ENCODE peak calls at places on chromosomes 2 and 18, in eight cellular contexts. One of them, this sample, is unnamed.

GRCh38 chr2:43576983-43577892 is 18.6 kb downstream of the THADA start:
- DNase-seq in psoas muscle: no peak
- DNase-seq in AG04449: peak
- DNase-seq in CD4-positive, alpha-beta T cell: no peak
- DNase-seq in prostate gland: peak
- DNase-seq in cardiac muscle cell: peak
- DNase-seq in ovary: peak
- DNase-seq in WTC11: no peak
- DNase-seq in this sample: no peak

GRCh38 chr2:230575640-230576324 is 136.9 kb upstream of the CAB39 start:
- DNase-seq in psoas muscle: no peak
- DNase-seq in AG04449: no peak
- DNase-seq in CD4-positive, alpha-beta T cell: peak
- DNase-seq in prostate gland: no peak
- DNase-seq in cardiac muscle cell: no peak
- DNase-seq in ovary: no peak
- DNase-seq in WTC11: no peak
- DNase-seq in this sample: no peak

GRCh38 chr2:73993376-73993775 is 8.7 kb downstream of the TET3 start:
- DNase-seq in psoas muscle: no peak
- DNase-seq in AG04449: no peak
- DNase-seq in CD4-positive, alpha-beta T cell: no peak
- DNase-seq in prostate gland: no peak
- DNase-seq in cardiac muscle cell: no peak
- DNase-seq in ovary: no peak
- DNase-seq in WTC11: no peak
- DNase-seq in this sample: no peak

GRCh38 chr2:227942021-227942420 is 70.6 kb downstream of the DAW1 start:
- DNase-seq in psoas muscle: no peak
- DNase-seq in AG04449: no peak
- DNase-seq in CD4-positive, alpha-beta T cell: no peak
- DNase-seq in prostate gland: no peak
- DNase-seq in cardiac muscle cell: no peak
- DNase-seq in ovary: no peak
- DNase-seq in WTC11: no peak
- DNase-seq in this sample: no peak

GRCh38 chr18:45151645-45152044 is 463.6 kb upstream of the SLC14A2 start:
- DNase-seq in psoas muscle: no peak
- DNase-seq in AG04449: no peak
- DNase-seq in CD4-positive, alpha-beta T cell: no peak
- DNase-seq in prostate gland: no peak
- DNase-seq in cardiac muscle cell: no peak
- DNase-seq in ovary: no peak
- DNase-seq in WTC11: no peak
- DNase-seq in this sample: no peak

GRCh38 chr2:212709287-212709686 is 170.7 kb upstream of the ERBB4 start:
- DNase-seq in psoas muscle: no peak
- DNase-seq in AG04449: no peak
- DNase-seq in CD4-positive, alpha-beta T cell: no peak
- DNase-seq in prostate gland: no peak
- DNase-seq in cardiac muscle cell: no peak
- DNase-seq in ovary: no peak
- DNase-seq in WTC11: no peak
- DNase-seq in this sample: no peak

GRCh38 chr2:34242741-34243123 is 643.6 kb upstream of the FAM98A start:
- DNase-seq in psoas muscle: no peak
- DNase-seq in AG04449: no peak
- DNase-seq in CD4-positive, alpha-beta T cell: no peak
- DNase-seq in prostate gland: no peak
- DNase-seq in cardiac muscle cell: no peak
- DNase-seq in ovary: no peak
- DNase-seq in WTC11: no peak
- DNase-seq in this sample: no peak

GRCh38 chr2:54371461-54372065 is 84.6 kb upstream of the SPTBN1 start:
- DNase-seq in psoas muscle: no peak
- DNase-seq in AG04449: no peak
- DNase-seq in CD4-positive, alpha-beta T cell: no peak
- DNase-seq in prostate gland: no peak
- DNase-seq in cardiac muscle cell: no peak
- DNase-seq in ovary: no peak
- DNase-seq in WTC11: no peak
- DNase-seq in this sample: no peak

GRCh38 chr18:7021994-7022840 is 95.4 kb downstream of the LAMA1 start:
- DNase-seq in psoas muscle: no peak
- DNase-seq in AG04449: no peak
- DNase-seq in CD4-positive, alpha-beta T cell: no peak
- DNase-seq in prostate gland: peak
- DNase-seq in cardiac muscle cell: peak
- DNase-seq in ovary: no peak
- DNase-seq in WTC11: no peak
- DNase-seq in this sample: peak
- TF ChIP-seq CTCF in psoas muscle: no peak
- TF ChIP-seq CTCF in AG04449: peak
- TF ChIP-seq CTCF in CD4-positive, alpha-beta T cell: no peak
- TF ChIP-seq CTCF in prostate gland: peak
- TF ChIP-seq CTCF in cardiac muscle cell: peak
- TF ChIP-seq CTCF in ovary: no peak
- TF ChIP-seq CTCF in WTC11: no peak
- TF ChIP-seq CTCF in this sample: peak

GRCh38 chr2:211055438-211055837 is 499.0 kb downstream of the CPS1 start:
- DNase-seq in psoas muscle: no peak
- DNase-seq in AG04449: no peak
- DNase-seq in CD4-positive, alpha-beta T cell: no peak
- DNase-seq in prostate gland: no peak
- DNase-seq in cardiac muscle cell: peak
- DNase-seq in ovary: no peak
- DNase-seq in WTC11: peak
- DNase-seq in this sample: peak
- TF ChIP-seq CTCF in psoas muscle: no peak
- TF ChIP-seq CTCF in AG04449: no peak
- TF ChIP-seq CTCF in CD4-positive, alpha-beta T cell: no peak
- TF ChIP-seq CTCF in prostate gland: peak
- TF ChIP-seq CTCF in cardiac muscle cell: peak
- TF ChIP-seq CTCF in ovary: no peak
- TF ChIP-seq CTCF in WTC11: no peak
- TF ChIP-seq CTCF in this sample: no peak

DNA sequence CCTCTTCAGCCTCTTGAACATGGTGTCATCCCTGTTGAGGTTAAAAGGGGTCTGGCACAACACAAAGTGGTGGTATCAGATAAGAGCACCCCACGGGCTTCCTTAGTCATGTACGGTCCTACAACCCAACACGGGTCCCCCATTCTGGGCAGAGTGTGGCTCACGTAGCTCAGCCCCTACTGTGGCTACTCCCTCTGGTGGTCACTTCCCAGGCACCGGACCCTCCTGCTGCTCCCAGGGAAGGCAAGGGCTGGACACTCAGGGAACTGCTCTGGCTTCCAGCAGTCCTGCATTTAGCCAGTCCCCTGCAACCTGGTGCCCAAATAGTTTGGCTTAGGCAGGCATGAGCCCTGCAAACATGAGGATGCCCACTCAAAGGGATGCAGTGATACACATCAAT is 58.6 kb downstream of the GALNT14 start:
- DNase-seq in psoas muscle: no peak
- DNase-seq in AG04449: no peak
- DNase-seq in CD4-positive, alpha-beta T cell: no peak
- DNase-seq in prostate gland: no peak
- DNase-seq in cardiac muscle cell: no peak
- DNase-seq in ovary: no peak
- DNase-seq in WTC11: peak
- DNase-seq in this sample: peak
- TF ChIP-seq CTCF in psoas muscle: no peak
- TF ChIP-seq CTCF in AG04449: peak
- TF ChIP-seq CTCF in CD4-positive, alpha-beta T cell: no peak
- TF ChIP-seq CTCF in prostate gland: no peak
- TF ChIP-seq CTCF in cardiac muscle cell: no peak
- TF ChIP-seq CTCF in ovary: no peak
- TF ChIP-seq CTCF in WTC11: peak
- TF ChIP-seq CTCF in this sample: peak

DNA sequence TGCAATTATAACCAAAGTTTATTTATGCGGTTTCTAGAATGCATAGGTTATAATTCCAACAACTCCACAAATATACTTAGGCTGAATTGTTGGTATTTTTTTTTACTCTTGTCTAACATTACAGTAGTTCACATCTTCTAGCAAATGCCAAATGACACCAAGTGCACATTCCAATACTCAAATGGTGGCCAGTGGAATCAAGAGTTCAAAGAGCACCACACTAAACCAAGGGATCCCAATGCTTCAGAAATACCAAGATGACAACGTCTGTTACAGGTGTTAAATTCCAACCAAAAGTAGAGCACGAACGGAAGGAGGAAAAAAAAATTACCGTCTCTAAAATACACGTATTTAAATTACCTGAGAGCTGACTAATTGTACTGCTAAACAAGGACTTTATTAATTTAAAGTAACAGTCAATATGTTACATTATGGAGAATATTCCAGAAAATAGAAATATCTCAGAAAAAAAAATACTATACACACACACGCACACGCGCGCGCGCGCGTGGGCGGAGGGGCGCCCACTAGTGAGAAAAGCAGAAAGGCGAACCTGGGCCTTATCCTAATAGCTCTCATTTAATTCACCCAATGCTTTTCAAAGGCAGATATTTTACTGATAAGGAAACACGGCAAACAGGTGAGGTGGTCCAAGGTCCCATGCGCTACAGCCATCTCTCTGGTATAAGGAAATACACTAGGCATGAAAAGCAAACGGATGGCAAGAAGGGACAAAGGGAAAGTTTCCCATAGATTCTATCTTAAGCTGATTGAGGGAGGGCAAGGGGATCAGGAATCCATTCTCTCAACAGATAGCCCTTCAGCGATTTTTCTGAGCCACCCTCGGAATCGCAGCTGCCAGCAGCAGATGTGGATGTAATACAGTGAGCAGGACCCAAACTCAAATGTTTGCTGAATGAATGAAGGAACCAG is 136.5 kb downstream of the TMEM247 start:
- DNase-seq in psoas muscle: no peak
- DNase-seq in AG04449: no peak
- DNase-seq in CD4-positive, alpha-beta T cell: no peak
- DNase-seq in prostate gland: no peak
- DNase-seq in cardiac muscle cell: peak
- DNase-seq in ovary: no peak
- DNase-seq in WTC11: no peak
- DNase-seq in this sample: peak
- TF ChIP-seq CTCF in psoas muscle: no peak
- TF ChIP-seq CTCF in AG04449: no peak
- TF ChIP-seq CTCF in CD4-positive, alpha-beta T cell: peak
- TF ChIP-seq CTCF in prostate gland: peak
- TF ChIP-seq CTCF in cardiac muscle cell: peak
- TF ChIP-seq CTCF in ovary: no peak
- TF ChIP-seq CTCF in WTC11: no peak
- TF ChIP-seq CTCF in this sample: no peak

GRCh38 chr2:38603402-38604265 is 906 bp upstream of the HNRNPLL start:
- DNase-seq in psoas muscle: peak
- DNase-seq in AG04449: no peak
- DNase-seq in CD4-positive, alpha-beta T cell: peak
- DNase-seq in prostate gland: peak
- DNase-seq in cardiac muscle cell: peak
- DNase-seq in ovary: peak
- DNase-seq in WTC11: peak
- DNase-seq in this sample: peak

GRCh38 chr2:38602136-38602731 is 494 bp downstream of the HNRNPLL start:
- DNase-seq in psoas muscle: no peak
- DNase-seq in AG04449: no peak
- DNase-seq in CD4-positive, alpha-beta T cell: peak
- DNase-seq in prostate gland: peak
- DNase-seq in cardiac muscle cell: no peak
- DNase-seq in ovary: peak
- DNase-seq in WTC11: peak
- DNase-seq in this sample: peak

GRCh38 chr2:38601061-38601460 is 1.7 kb downstream of the HNRNPLL start:
- DNase-seq in psoas muscle: no peak
- DNase-seq in AG04449: no peak
- DNase-seq in CD4-positive, alpha-beta T cell: no peak
- DNase-seq in prostate gland: no peak
- DNase-seq in cardiac muscle cell: no peak
- DNase-seq in ovary: no peak
- DNase-seq in WTC11: no peak
- DNase-seq in this sample: no peak

GRCh38 chr2:38601463-38602135 is 1.1 kb downstream of the HNRNPLL start:
- DNase-seq in psoas muscle: no peak
- DNase-seq in AG04449: no peak
- DNase-seq in CD4-positive, alpha-beta T cell: no peak
- DNase-seq in prostate gland: no peak
- DNase-seq in cardiac muscle cell: peak
- DNase-seq in ovary: no peak
- DNase-seq in WTC11: no peak
- DNase-seq in this sample: no peak

DNA sequence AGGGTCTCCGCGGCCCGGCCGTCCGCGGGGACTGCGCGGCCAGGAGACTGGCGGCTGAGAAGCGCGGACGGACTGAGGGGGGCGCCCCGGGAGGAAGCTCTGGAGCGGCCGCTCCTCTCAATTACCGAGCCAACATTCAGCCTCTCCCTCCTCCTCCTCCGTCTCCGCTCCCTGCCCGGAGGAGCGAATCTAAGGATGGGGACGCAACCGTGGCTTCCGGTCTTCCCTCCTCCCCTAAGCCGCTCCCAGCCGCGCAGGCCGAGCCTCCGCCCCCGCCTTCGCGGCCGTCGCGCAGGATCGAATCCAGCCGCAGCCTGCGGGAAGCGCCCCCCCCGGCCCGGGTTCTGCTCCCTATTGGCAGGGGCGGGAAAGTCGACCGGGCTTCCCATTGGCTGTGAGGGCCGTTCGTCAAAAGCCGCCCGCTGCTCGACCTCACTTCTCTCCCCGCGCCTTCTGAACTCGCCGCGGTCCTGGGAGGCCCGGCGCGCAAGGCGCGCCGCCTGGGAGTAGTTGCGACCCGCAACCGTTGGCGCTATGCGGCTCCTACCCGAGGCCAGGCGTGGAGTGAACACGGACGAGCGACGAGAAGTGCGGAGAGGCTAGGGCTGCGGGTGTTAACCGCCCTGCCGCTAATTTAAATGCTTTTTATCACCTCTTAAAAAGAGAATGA is at the start of gene HNRNPLL:
- DNase-seq in psoas muscle: peak
- DNase-seq in AG04449: peak
- DNase-seq in CD4-positive, alpha-beta T cell: peak
- DNase-seq in prostate gland: peak
- DNase-seq in cardiac muscle cell: peak
- DNase-seq in ovary: peak
- DNase-seq in WTC11: peak
- DNase-seq in this sample: peak
- TF ChIP-seq CTCF in psoas muscle: no peak
- TF ChIP-seq CTCF in AG04449: peak
- TF ChIP-seq CTCF in CD4-positive, alpha-beta T cell: no peak
- TF ChIP-seq CTCF in prostate gland: no peak
- TF ChIP-seq CTCF in cardiac muscle cell: no peak
- TF ChIP-seq CTCF in ovary: no peak
- TF ChIP-seq CTCF in WTC11: no peak
- TF ChIP-seq CTCF in this sample: no peak